ENCODE peak calls at places on chromosomes 16 and 17, in seven cellular contexts. H, E, J, A, N, K and B are unnamed samples.

GRCh38 chr16:69909760-69910159 is 41.4 kb upstream of the CLEC18A start:
- DNase-seq in H (no peak), E (no peak), J (no peak), A (no peak), N (no peak), K (no peak), B (no peak)

GRCh38 chr16:89618114-89618999 is 4.9 kb downstream of the DPEP1 start:
- DNase-seq in H (no peak), E (no peak), J (no peak), A (no peak), N (no peak), K (no peak), B (no peak)

GRCh38 chr17:50165867-50166517 is at the start of gene SGCA:
- DNase-seq in H (peak; percentile 63), E (no peak), J (no peak), A (no peak), N (no peak), K (no peak), B (no peak)

GRCh38 chr16:15434425-15435215 is at the start of gene BMERB1:
- DNase-seq in H (peak; percentile 74), E (peak; percentile 72), J (peak; percentile 91), A (peak; percentile 59), N (peak; percentile 64), K (peak; percentile 37), B (peak; percentile 71)

GRCh38 chr17:70539172-70539924 is 370.0 kb downstream of the KCNJ2 start:
- DNase-seq in H (no peak), E (no peak), J (peak; percentile 77), A (no peak), N (no peak), K (no peak), B (no peak)

GRCh38 chr16:2768403-2769089 is 8.5 kb downstream of the ELOB start:
- DNase-seq in H (no peak), E (no peak), J (no peak), A (no peak), N (no peak), K (no peak), B (no peak)

GRCh38 chr17:38673714-38674012 is 1.1 kb downstream of the EPOP start:
- DNase-seq in H (peak; percentile 22), E (peak; percentile 18), J (peak; percentile 57), A (peak; percentile 27), N (peak; percentile 39), K (no peak), B (no peak)

GRCh38 chr16:3192476-3193019 is 4.5 kb downstream of the OR1F1 start:
- DNase-seq in H (no peak), E (no peak), J (peak; percentile 69), A (no peak), N (no peak), K (no peak), B (no peak)

GRCh38 chr17:65684631-65685030 is 123.2 kb upstream of the AXIN2 start:
- DNase-seq in H (no peak), E (peak; percentile 72), J (no peak), A (no peak), N (no peak), K (no peak), B (no peak)

GRCh38 chr16:25078386-25078978 is 33.1 kb upstream of the LCMT1 start:
- DNase-seq in H (no peak), E (no peak), J (no peak), A (no peak), N (no peak), K (no peak), B (no peak)

GRCh38 chr17:81019563-81020442 is 15.1 kb upstream of the BAIAP2 start:
- DNase-seq in H (no peak), E (no peak), J (no peak), A (no peak), N (no peak), K (no peak), B (no peak)

GRCh38 chr16:57537596-57538234 is 1.3 kb upstream of the CCDC102A start:
- DNase-seq in H (no peak), E (no peak), J (no peak), A (no peak), N (no peak), K (no peak), B (no peak)

GRCh38 chr17:50853015-50853615 is 13.0 kb downstream of the TOB1 start:
- DNase-seq in H (no peak), E (no peak), J (no peak), A (no peak), N (no peak), K (no peak), B (no peak)

GRCh38 chr17:81245024-81245664 is 6.0 kb downstream of the NDUFAF8 start:
- DNase-seq in H (no peak), E (no peak), J (no peak), A (no peak), N (no peak), K (no peak), B (no peak)

GRCh38 chr17:38798614-38799500 is 499 bp downstream of the PIP4K2B start:
- DNase-seq in H (peak; percentile 58), E (peak; percentile 36), J (peak; percentile 45), A (peak; percentile 44), N (peak; percentile 47), K (peak; percentile 62), B (peak; percentile 21)

GRCh38 chr17:63495471-63495870 is 18.6 kb downstream of the ACE start:
- DNase-seq in H (no peak), E (no peak), J (no peak), A (no peak), N (no peak), K (no peak), B (no peak)

GRCh38 chr16:68563631-68564366 is 24.7 kb downstream of the ZFP90 start:
- DNase-seq in H (no peak), E (no peak), J (peak; percentile 9), A (no peak), N (no peak), K (no peak), B (no peak)

GRCh38 chr17:47265983-47266541 is 12.4 kb downstream of the ITGB3 start:
- DNase-seq in H (no peak), E (peak; percentile 62), J (no peak), A (no peak), N (no peak), K (peak; percentile 32), B (no peak)

GRCh38 chr17:38608648-38609047 is 2.9 kb upstream of the SRCIN1 start:
- DNase-seq in H (no peak), E (no peak), J (peak; percentile 54), A (peak; percentile 85), N (no peak), K (peak; percentile 74), B (no peak)

GRCh38 chr17:21452377-21453143 is 76.4 kb downstream of the KCNJ12 start:
- DNase-seq in H (peak; percentile 49), E (peak; percentile 70), J (peak; percentile 82), A (peak; percentile 45), N (peak; percentile 45), K (peak; percentile 17), B (no peak)

GRCh38 chr16:29820730-29821662 is 734 bp downstream of the MVP start:
- DNase-seq in H (no peak), E (no peak), J (no peak), A (peak; percentile 86), N (no peak), K (peak; percentile 91), B (no peak)

GRCh38 chr16:1494129-1494640 is 1.0 kb downstream of the TELO2 start:
- DNase-seq in H (peak; percentile 68), E (peak; percentile 81), J (peak; percentile 56), A (peak; percentile 44), N (peak; percentile 48), K (peak; percentile 32), B (no peak)
- TF ChIP-seq CTCF in H (peak; percentile 76), E (peak; percentile 82), J (peak; percentile 25), A (peak; percentile 31), N (no peak), K (peak; percentile 11), B (peak; percentile 31)

GRCh38 chr17:55323518-55324295 is 58.9 kb downstream of the HLF start:
- DNase-seq in H (no peak), E (no peak), J (no peak), A (no peak), N (no peak), K (no peak), B (no peak)

GRCh38 chr17:55325405-55325804 is 60.6 kb downstream of the HLF start:
- DNase-seq in H (no peak), E (no peak), J (no peak), A (no peak), N (no peak), K (no peak), B (no peak)

GRCh38 chr17:55326030-55326429 is 61.3 kb downstream of the HLF start:
- DNase-seq in H (no peak), E (no peak), J (no peak), A (no peak), N (no peak), K (no peak), B (no peak)

GRCh38 chr17:55322451-55322985 is 57.8 kb downstream of the HLF start:
- DNase-seq in H (no peak), E (peak; percentile 29), J (no peak), A (no peak), N (no peak), K (no peak), B (no peak)

DNA sequence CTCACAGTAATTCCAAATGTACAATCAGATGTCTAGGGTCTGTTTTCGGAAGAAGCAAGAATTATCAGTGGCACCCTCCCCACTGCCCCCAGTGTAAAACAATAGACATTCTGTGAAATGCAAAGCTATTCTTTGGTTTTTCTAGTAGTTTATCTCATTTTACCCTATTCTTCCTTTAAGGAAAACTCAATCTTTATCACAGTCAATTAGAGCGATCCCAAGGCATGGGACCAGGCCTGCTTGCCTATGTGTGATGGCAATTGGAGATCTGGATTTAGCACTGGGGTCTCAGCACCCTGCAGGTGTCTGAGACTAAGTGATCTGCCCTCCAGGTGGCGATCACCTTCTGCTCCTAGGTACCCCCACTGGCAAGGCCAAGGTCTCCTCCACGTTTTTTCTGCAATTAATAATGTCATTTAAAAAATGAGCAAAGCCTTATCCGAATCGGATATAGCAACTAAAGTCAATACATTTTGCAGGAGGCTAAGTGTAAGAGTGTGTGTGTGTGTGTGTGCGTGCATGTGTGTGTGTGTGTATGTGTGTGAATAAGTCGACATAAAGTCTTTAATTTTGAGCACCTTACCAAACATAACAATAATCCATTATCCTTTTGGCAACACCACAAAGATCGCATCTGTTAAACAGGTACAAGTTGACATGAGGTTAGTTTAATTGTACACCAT is 59.7 kb downstream of the HLF start:
- DNase-seq in H (no peak), E (no peak), J (peak; percentile 23), A (no peak), N (no peak), K (no peak), B (no peak)
- TF ChIP-seq CTCF in H (no peak), E (no peak), J (peak; percentile 32), A (no peak), N (no peak), K (no peak), B (no peak)

GRCh38 chr16:5918553-5919127 is 821.0 kb upstream of the EEF2KMT start:
- DNase-seq in H (no peak), E (no peak), J (peak; percentile 64), A (no peak), N (peak; percentile 10), K (peak; percentile 33), B (no peak)
- TF ChIP-seq CTCF in H (no peak), E (no peak), J (peak; percentile 57), A (no peak), N (no peak), K (no peak), B (peak; percentile 39)

DNA sequence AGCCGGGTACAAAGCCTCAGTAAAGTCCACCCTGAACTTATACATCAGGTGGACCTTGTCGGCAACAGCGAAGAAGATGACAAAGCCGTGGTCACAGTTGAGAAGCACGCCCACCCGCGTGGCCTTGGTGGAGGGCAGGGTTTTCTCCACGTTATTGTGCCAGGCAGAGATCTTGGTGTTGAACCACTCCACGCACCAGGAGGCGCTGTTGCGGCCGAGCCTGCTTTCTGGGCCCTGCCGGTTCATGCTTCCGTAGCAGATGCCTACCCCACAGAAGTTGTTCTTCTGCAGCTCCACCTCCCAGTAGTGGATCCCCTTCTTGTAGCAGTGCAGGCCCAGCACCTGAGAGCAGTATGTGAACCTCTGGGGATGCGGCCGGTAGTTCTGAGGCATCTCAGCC is 22.1 kb downstream of the TRIM25 start:
- DNase-seq in H (peak; percentile 23), E (no peak), J (peak; percentile 76), A (peak; percentile 40), N (peak; percentile 44), K (peak; percentile 36), B (no peak)
- TF ChIP-seq CTCF in H (peak; percentile 53), E (no peak), J (peak; percentile 72), A (peak; percentile 22), N (peak; percentile 57), K (peak; percentile 33), B (peak; percentile 27)